ENCODE peak calls at places on chromosome 13, in five cellular contexts. X is IMR-90, K is astrocyte of the cerebellum, U is AG04450, J is thoracic aorta. M is an unnamed sample.

GRCh38 chr13:42807236-42807635 is 25.9 kb downstream of the FAM216B start:
- DNase-seq in X (peak), K (no peak), U (no peak), J (no peak), M (no peak)

GRCh38 chr13:77325371-77325941 is 1.4 kb downstream of the MYCBP2 start:
- DNase-seq in X (no peak), K (no peak), U (no peak), J (no peak), M (no peak)

GRCh38 chr13:30371649-30372265 is 50.5 kb upstream of the UBE2L5 start:
- DNase-seq in X (peak), K (no peak), U (no peak), J (no peak), M (no peak)

GRCh38 chr13:23959231-23959862 is 62.0 kb upstream of the C1QTNF9B start:
- DNase-seq in X (peak), K (no peak), U (no peak), J (no peak), M (no peak)

GRCh38 chr13:50684366-50684765 is 159.1 kb downstream of the DLEU7 start:
- DNase-seq in X (no peak), K (no peak), U (no peak), J (no peak), M (no peak)

GRCh38 chr13:112068531-112069062 is 1.6 kb downstream of the SOX1 start:
- DNase-seq in X (no peak), K (no peak), U (no peak), J (no peak), M (no peak)

GRCh38 chr13:67438465-67438864 is 208.3 kb upstream of the PCDH9 start:
- DNase-seq in X (no peak), K (no peak), U (no peak), J (no peak), M (no peak)

GRCh38 chr13:37615271-37615670 is 16.7 kb upstream of the POSTN start:
- DNase-seq in X (no peak), K (no peak), U (no peak), J (no peak), M (no peak)

GRCh38 chr13:30908416-30908980 is 2.4 kb downstream of the MEDAG start:
- DNase-seq in X (peak), K (no peak), U (no peak), J (no peak), M (no peak)

GRCh38 chr13:73922728-73923393 is 211.3 kb downstream of the KLF12 start:
- DNase-seq in X (peak), K (no peak), U (no peak), J (no peak), M (no peak)

GRCh38 chr13:26050568-26051230 is 1.1 kb downstream of the SHISA2 start:
- DNase-seq in X (no peak), K (no peak), U (no peak), J (no peak), M (peak)

GRCh38 chr13:77492982-77493381 is 42.5 kb upstream of the SCEL start:
- DNase-seq in X (no peak), K (no peak), U (no peak), J (no peak), M (no peak)

GRCh38 chr13:46521921-46522691 is 30.9 kb upstream of the LRCH1 start:
- DNase-seq in X (no peak), K (no peak), U (no peak), J (no peak), M (no peak)

GRCh38 chr13:91369432-91369831 is 21.9 kb downstream of the MIR17HG start:
- DNase-seq in X (peak), K (peak), U (no peak), J (no peak), M (no peak)

GRCh38 chr13:76764429-76764828 is 121.8 kb downstream of the KCTD12 start:
- DNase-seq in X (peak), K (no peak), U (no peak), J (no peak), M (no peak)

GRCh38 chr13:27533155-27533643 is 82.8 kb upstream of the MTIF3 start:
- DNase-seq in X (peak), K (peak), U (peak), J (no peak), M (peak)

GRCh38 chr13:109784590-109785140 is 1.7 kb downstream of the IRS2 start:
- DNase-seq in X (peak), K (no peak), U (no peak), J (no peak), M (peak)

GRCh38 chr13:110519046-110519445 is 42.5 kb downstream of the RAB20 start:
- DNase-seq in X (no peak), K (no peak), U (no peak), J (no peak), M (no peak)

GRCh38 chr13:67107973-67108372 is 122.2 kb downstream of the PCDH9 start:
- DNase-seq in X (no peak), K (no peak), U (no peak), J (no peak), M (no peak)

GRCh38 chr13:61466280-61466679 is 50.6 kb upstream of the PCDH20 start:
- DNase-seq in X (no peak), K (no peak), U (no peak), J (no peak), M (no peak)

GRCh38 chr13:112131740-112132113 is 64.8 kb downstream of the SOX1 start:
- DNase-seq in X (no peak), K (no peak), U (no peak), J (no peak), M (no peak)

GRCh38 chr13:34416833-34417425 is 525.1 kb upstream of the NBEA start:
- DNase-seq in X (peak), K (peak), U (peak), J (peak), M (no peak)

GRCh38 chr13:21320642-21321034 is 138.5 kb downstream of the ZDHHC20 start:
- DNase-seq in X (no peak), K (no peak), U (no peak), J (no peak), M (no peak)

GRCh38 chr13:91805605-91806004 is 407.2 kb downstream of the GPC5 start:
- DNase-seq in X (no peak), K (no peak), U (no peak), J (no peak), M (no peak)

GRCh38 chr13:75876371-75877050 is 240.4 kb downstream of the LMO7 start:
- DNase-seq in X (peak), K (peak), U (peak), J (no peak), M (no peak)

GRCh38 chr13:33072282-33072681 is 56.1 kb downstream of the KL start:
- DNase-seq in X (no peak), K (no peak), U (no peak), J (no peak), M (no peak)

GRCh38 chr13:25581351-25581750 is 209.6 kb downstream of the ATP8A2 start:
- DNase-seq in X (no peak), K (no peak), U (no peak), J (no peak), M (no peak)

GRCh38 chr13:68190826-68191225 is 960.7 kb upstream of the PCDH9 start:
- DNase-seq in X (no peak), K (no peak), U (no peak), J (no peak), M (no peak)

GRCh38 chr13:73740681-73741080 is 393.5 kb downstream of the KLF12 start:
- DNase-seq in X (peak), K (no peak), U (no peak), J (no peak), M (no peak)

GRCh38 chr13:28678809-28679208 is 19.9 kb downstream of the POMP start:
- DNase-seq in X (no peak), K (no peak), U (no peak), J (no peak), M (no peak)
- TF ChIP-seq CTCF in X (peak), K (no peak), U (peak), J (no peak), M (no peak)

DNA sequence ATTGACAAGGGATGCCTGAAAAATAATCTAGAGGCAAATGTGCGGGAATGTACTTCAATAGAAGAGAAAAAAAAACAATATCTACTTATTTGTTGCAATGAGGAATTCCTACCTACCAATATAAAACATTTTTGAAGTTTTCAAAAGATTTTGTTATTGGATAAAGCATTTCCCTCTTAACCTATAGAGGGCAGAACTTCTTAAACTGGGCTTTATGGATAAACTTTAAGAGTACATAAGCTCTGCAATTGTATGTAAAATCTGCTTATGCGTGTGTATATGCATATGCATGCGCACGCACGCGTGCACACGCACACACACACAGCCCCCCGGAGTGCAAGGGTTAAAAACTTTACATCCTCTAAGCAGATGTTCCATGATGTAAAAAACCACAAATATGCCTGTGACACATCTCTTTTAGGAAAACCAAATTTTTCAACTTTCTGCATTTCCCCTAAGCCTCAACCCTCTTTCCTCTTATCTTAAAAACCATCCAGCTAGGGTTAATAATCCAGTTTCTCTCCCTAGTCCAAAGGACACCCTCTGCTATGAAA is 73.1 kb upstream of the OXGR1 start:
- DNase-seq in X (no peak), K (no peak), U (no peak), J (no peak), M (no peak)
- TF ChIP-seq CTCF in X (peak), K (no peak), U (peak), J (no peak), M (peak)

DNA sequence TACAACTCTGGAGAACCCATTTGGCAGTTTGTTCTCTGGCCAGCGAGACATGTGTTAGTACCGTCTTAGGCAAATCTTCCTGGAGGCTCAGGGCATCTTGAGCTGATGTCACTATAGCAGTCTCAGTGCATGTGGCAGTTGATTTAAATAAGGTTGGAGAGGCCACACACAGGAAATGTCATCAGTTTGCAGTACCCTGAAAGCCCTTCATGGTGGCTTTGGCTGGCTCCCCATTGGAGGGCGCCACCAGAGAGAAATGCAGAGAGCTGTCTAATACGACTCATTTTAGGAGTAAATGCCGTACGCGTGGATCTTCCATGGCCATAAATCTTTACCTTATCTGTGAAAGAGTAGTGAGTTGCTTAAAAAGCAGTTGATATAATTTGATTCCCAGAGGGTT is 163.1 kb downstream of the STK24 start:
- DNase-seq in X (no peak), K (no peak), U (no peak), J (no peak), M (no peak)
- TF ChIP-seq CTCF in X (no peak), K (no peak), U (no peak), J (no peak), M (no peak)

GRCh38 chr13:38641164-38641948 is 45.5 kb upstream of the FREM2 start:
- DNase-seq in X (no peak), K (no peak), U (no peak), J (no peak), M (no peak)
- TF ChIP-seq CTCF in X (peak), K (no peak), U (peak), J (no peak), M (peak)

GRCh38 chr13:86737334-86737932 is 933.7 kb upstream of the SLITRK5 start:
- DNase-seq in X (no peak), K (no peak), U (no peak), J (no peak), M (no peak)

DNA sequence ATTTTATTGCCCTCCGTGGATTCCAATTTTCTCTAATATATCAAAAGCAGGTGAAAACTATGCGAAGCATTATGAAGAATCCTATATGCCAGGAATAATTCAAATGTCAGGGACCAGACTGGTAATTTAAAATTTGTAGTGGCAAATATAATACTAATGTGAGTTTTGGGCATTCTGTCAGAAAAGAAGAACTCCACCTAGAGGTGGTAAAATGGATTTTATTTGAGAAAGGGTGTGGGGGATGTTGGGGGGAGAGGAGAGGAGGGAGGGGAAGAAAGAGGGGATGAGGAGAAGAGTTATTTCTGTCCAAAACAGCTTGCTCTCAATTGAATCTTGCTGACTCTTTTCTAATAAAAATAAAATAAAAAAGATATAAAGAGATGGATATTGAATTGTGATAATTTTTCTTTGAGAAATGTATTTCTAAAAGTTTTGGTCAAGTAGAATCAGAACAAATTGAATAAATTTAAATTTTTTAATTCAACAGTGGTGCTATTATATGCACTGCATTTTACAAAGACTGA is 929.3 kb upstream of the SLITRK5 start:
- DNase-seq in X (no peak), K (no peak), U (no peak), J (no peak), M (no peak)
- TF ChIP-seq CTCF in X (peak), K (no peak), U (peak), J (no peak), M (peak)

GRCh38 chr13:113187263-113187669 is 21.2 kb downstream of the PCID2 start:
- DNase-seq in X (peak), K (peak), U (peak), J (peak), M (no peak)
- TF ChIP-seq CTCF in X (no peak), K (no peak), U (no peak), J (no peak), M (no peak)

DNA sequence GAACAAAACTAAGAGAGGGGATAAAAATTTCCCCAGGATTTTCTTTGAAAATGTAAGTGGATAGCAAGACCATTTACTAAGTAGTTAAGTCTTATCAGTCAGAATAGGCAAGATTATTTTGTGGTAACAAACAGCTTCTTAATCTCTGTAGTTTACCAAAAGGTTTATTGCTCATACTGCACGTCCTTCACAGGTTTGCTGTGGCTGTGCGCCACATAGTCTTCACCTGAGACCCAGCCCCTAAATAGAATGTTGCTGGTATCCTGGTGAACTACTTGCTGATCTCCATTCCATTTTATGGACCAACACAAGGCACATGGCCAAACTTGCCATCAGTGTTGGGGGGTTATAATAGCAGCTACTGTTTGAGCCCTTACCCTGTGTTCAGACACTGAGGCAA is 44.6 kb downstream of the FNDC3A start:
- DNase-seq in X (no peak), K (no peak), U (no peak), J (no peak), M (no peak)
- TF ChIP-seq CTCF in X (no peak), K (no peak), U (no peak), J (no peak), M (no peak)

M was measured in type B pancreatic cell.